ENCODE peak calls at places on chromosomes 5 and 9, in five cellular contexts. X is CD8-positive, alpha-beta T cell; Z is AG04450; M is osteocyte; S is lower lobe of right lung. Q is an unnamed sample.

GRCh38 chr5:77301447-77301878 is 91.0 kb downstream of the PDE8B start:
- DNase-seq in S (no peak), M (no peak), Z (peak; percentile 54), X (no peak), Q (no peak)

GRCh38 chr9:32928145-32928763 is 73.2 kb downstream of the APTX start:
- DNase-seq in Z (no peak), X (no peak), S (no peak), M (no peak), Q (no peak)

GRCh38 chr5:96870094-96871021 is 5.9 kb upstream of the ERAP2 start:
- DNase-seq in M (no peak), X (no peak), Z (no peak), S (no peak), Q (no peak)

GRCh38 chr5:143576721-143577484 is 173.4 kb upstream of the NR3C1 start:
- DNase-seq in X (no peak), S (no peak), M (no peak), Z (no peak), Q (no peak)

GRCh38 chr9:112439171-112439570 is 47.5 kb upstream of the KIAA1958 start:
- DNase-seq in S (no peak), Z (no peak), M (no peak), X (no peak), Q (no peak)

GRCh38 chr9:81686614-81687520 is 2.5 kb downstream of the TLE1 start:
- DNase-seq in Z (peak; percentile 49), X (peak; percentile 35), S (peak; percentile 84), M (peak; percentile 89), Q (no peak)

GRCh38 chr5:106140101-106140500 is 1530.6 kb downstream of the EFNA5 start:
- DNase-seq in X (no peak), S (no peak), M (no peak), Z (no peak), Q (no peak)

GRCh38 chr5:89988998-89989690 is 420.4 kb downstream of the CETN3 start:
- DNase-seq in X (no peak), M (no peak), Z (no peak), S (no peak), Q (no peak)

GRCh38 chr5:75611324-75612210 is at the start of gene ANKDD1B:
- DNase-seq in Z (no peak), X (no peak), S (peak; percentile 65), M (no peak), Q (no peak)

GRCh38 chr5:143440448-143441102 is 37.1 kb upstream of the NR3C1 start:
- DNase-seq in Z (no peak), M (no peak), S (no peak), X (no peak), Q (no peak)

GRCh38 chr5:159469496-159470370 is 139.4 kb upstream of the IL12B start:
- DNase-seq in S (no peak), Z (no peak), M (no peak), X (no peak), Q (no peak)

GRCh38 chr5:16773990-16774389 is 157.2 kb upstream of the RETREG1 start:
- DNase-seq in Z (no peak), M (no peak), X (no peak), S (no peak), Q (no peak)

GRCh38 chr5:142862585-142862984 is 92.4 kb downstream of the ARHGAP26 start:
- DNase-seq in X (no peak), M (no peak), Z (no peak), S (no peak), Q (no peak)

GRCh38 chr5:174444791-174445190 is 279.6 kb upstream of the MSX2 start:
- DNase-seq in X (no peak), Z (no peak), M (no peak), S (no peak), Q (no peak)

GRCh38 chr5:23014251-23014650 is 161.1 kb upstream of the CDH12 start:
- DNase-seq in S (no peak), Z (no peak), M (no peak), X (no peak), Q (no peak)

GRCh38 chr5:79527431-79527830 is 13.5 kb upstream of the HOMER1 start:
- DNase-seq in X (no peak), S (no peak), Z (no peak), M (no peak), Q (no peak)

GRCh38 chr5:129903466-129904101 is 681 bp upstream of the CHSY3 start:
- DNase-seq in M (no peak), S (no peak), Z (no peak), X (no peak), Q (no peak)

GRCh38 chr9:116377179-116377790 is 223.7 kb downstream of the PAPPA start:
- DNase-seq in S (no peak), Z (peak; percentile 39), X (no peak), M (no peak), Q (no peak)

GRCh38 chr5:71830626-71831539 is 111.8 kb downstream of the CARTPT start:
- DNase-seq in S (peak; percentile 59), Z (peak; percentile 43), X (no peak), M (peak; percentile 92), Q (no peak)

GRCh38 chr9:35910613-35911488 is 1.6 kb downstream of the SPAAR start:
- DNase-seq in Z (no peak), X (peak; percentile 28), S (peak; percentile 55), M (no peak), Q (no peak)

GRCh38 chr9:35911690-35912089 is 2.4 kb downstream of the SPAAR start:
- DNase-seq in X (no peak), M (no peak), S (no peak), Z (no peak), Q (no peak)

GRCh38 chr9:35908484-35909125 is 685 bp upstream of the SPAAR start:
- DNase-seq in S (no peak), Z (no peak), M (no peak), X (no peak), Q (no peak)

GRCh38 chr9:35909274-35909673 is at the start of gene SPAAR:
- DNase-seq in M (no peak), X (no peak), S (no peak), Z (no peak), Q (no peak)

DNA sequence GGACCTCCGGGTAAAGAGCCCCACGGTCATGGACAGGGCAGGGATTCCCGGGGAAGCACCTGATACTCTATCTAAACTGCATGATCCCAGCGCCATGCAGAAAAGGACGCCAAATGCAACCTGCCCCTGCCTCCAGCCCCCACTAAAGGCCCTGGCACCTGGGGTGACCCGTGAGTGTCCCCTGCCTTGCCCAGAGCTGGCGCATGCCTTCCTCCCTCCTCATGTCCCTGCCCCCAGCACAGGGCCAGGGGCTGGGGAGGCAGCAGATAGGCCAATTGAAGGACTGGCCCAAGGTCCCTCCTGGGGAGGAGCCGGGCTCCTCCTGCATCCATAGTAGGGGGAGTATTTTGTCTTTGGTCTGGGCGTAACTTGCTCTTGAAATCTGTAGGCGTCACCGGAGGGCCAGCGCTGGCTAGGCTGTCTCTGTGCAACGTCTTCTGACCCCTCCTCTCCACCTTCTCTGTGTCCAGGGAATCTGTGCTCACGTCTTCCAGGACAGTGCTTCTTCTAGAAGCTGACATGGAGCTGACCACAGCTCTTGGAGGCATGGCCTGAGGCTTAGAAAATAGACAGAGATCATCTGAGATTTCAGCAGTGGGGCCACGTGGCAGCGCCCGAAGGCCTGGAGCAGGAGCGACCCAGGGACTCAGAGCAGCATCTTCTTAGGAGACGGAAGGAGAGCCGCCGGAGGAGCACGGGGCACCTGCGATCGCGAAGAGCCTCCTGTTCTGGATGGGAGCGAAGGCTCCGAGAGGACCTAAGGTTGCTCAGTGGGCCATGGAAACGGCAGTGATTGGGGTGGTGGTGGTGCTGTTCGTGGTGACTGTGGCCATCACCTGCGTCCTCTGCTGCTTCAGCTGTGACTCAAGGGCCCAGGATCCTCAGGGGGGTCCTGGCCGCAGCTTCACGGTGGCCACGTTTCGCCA is 660 bp downstream of the SPAAR start:
- DNase-seq in X (no peak), S (no peak), Z (no peak), M (no peak), Q (no peak)
- TF ChIP-seq CTCF in X (no peak), S (no peak), Z (no peak), M (no peak), Q (no peak)

GRCh38 chr5:10229306-10230048 is 20.2 kb downstream of the ATPSCKMT start:
- DNase-seq in S (no peak), X (no peak), Z (no peak), M (peak; percentile 54), Q (no peak)
- TF ChIP-seq CTCF in S (no peak), X (no peak), Z (peak; percentile 43), M (peak; percentile 32), Q (no peak)

GRCh38 chr9:133788045-133788818 is 50.1 kb upstream of the SARDH start:
- DNase-seq in M (no peak), S (no peak), Z (no peak), X (no peak), Q (no peak)

GRCh38 chr9:133787749-133788015 is 49.5 kb upstream of the SARDH start:
- DNase-seq in Z (no peak), M (no peak), X (no peak), S (no peak), Q (no peak)

GRCh38 chr9:133791069-133791468 is 52.9 kb upstream of the SARDH start:
- DNase-seq in S (no peak), X (no peak), Z (no peak), M (no peak), Q (no peak)

GRCh38 chr9:133786936-133787748 is 49.0 kb upstream of the SARDH start:
- DNase-seq in M (no peak), X (no peak), Z (no peak), S (no peak), Q (no peak)

DNA sequence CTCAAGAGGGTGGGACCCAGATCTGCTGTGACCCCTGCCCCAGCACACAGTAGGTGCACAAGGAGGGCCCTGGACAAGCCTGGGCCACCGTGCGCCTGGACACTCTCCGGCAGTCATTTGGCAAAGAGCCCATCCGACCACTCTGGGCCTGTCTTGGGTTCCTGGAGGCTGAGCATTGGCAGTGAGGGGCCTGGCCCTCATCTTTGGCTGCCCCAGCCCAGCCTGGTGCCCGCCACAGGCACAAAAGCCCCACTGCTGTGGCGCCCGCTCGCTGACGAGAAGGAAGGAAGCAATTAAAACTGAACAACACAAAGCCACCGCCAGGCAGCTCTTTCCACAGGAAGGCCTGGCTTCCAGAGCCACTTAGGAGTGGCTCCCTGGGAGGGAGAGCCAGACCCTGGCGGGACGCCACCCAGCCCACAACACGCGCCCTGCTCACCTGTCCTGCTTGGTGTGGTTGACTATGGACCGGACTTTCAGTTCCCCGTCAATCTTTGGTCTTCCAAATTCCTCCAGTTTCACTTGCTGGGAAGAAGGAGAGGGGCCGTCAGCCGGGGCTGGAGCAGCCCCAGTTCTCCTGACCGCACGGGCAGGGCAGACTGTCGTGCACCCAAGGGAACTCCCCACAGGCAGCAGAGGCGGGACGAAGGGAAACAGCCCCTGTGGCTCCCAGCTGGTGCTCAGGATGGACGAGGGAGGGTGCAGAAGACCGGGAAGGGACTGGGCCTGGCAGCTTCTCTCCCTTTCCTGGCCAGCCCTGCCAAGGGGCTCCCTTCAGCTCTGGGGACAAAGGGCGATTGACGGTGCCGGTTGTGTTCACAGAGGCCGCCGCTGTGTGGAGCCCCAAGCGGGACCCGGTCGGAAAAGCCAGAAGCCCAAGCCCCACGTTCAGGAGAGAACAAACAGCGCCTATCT is 50.9 kb upstream of the SARDH start:
- DNase-seq in M (no peak), S (peak; percentile 60), X (no peak), Z (no peak), Q (no peak)
- TF ChIP-seq CTCF in M (no peak), S (no peak), X (no peak), Z (no peak), Q (no peak)

DNA sequence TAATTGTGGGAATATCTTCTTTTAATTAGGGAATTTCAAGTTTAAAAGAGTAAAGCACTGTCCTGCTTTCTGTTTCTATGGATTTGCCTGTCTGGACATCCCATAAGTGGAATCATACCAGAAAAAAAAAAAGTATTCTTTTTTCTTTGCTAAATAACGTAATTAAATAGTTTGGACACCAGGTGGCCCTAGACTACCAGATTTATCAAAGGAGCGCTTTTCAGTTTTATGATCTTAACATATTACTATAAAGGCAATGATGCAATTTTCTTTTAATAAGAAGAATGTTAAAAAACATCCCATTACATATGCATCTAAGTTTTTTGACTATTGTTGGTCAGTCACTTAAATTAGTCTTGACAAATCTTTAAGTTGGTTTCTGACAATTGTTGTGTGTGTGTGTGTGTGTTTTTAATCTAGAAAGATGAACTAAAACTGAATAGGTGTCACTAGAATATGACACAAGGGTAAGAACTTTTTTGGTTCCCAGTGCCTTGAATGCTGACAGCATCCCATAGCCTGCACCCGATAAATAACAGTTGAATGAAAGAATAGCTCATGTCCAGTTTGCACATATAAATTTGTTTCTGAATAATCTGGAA is 49.5 kb downstream of the C5orf22 start:
- DNase-seq in S (no peak), M (no peak), Z (no peak), X (no peak), Q (no peak)
- TF ChIP-seq CTCF in S (peak; percentile 48), M (peak; percentile 65), Z (peak; percentile 50), X (peak; percentile 58), Q (peak; percentile 72)